ENCODE peak calls at places on chromosomes 1 and 21, in four cellular contexts. R, D, Q and K are unnamed samples.

GRCh38 chr1:62728963-62729362 is 40.8 kb upstream of the DOCK7 start:
- DNase-seq in R (no peak), D (no peak), Q (peak; percentile 74), K (no peak)

GRCh38 chr1:167720965-167721616 is 691 bp upstream of the MPZL1 start:
- DNase-seq in R (peak; percentile 42), D (no peak), Q (peak; percentile 49), K (no peak)

GRCh38 chr1:4529579-4530445 is 124.6 kb upstream of the AJAP1 start:
- DNase-seq in R (no peak), D (no peak), Q (no peak), K (no peak)

GRCh38 chr1:99004270-99005141 is at the start of gene PLPPR5:
- DNase-seq in R (peak; percentile 86), D (no peak), Q (no peak), K (peak; percentile 55)

GRCh38 chr1:204102719-204103118 is 29.8 kb downstream of the SOX13 start:
- DNase-seq in R (no peak), D (no peak), Q (peak; percentile 49), K (no peak)

GRCh38 chr1:159823401-159823800 is 3.3 kb upstream of the SLAMF8 start:
- DNase-seq in R (peak; percentile 25), D (no peak), Q (no peak), K (no peak)

GRCh38 chr1:67537647-67538018 is 107.4 kb upstream of the SERBP1 start:
- DNase-seq in R (no peak), D (no peak), Q (no peak), K (no peak)

GRCh38 chr1:230350208-230350921 is 75.8 kb downstream of the PGBD5 start:
- DNase-seq in R (no peak), D (no peak), Q (no peak), K (no peak)

GRCh38 chr1:235367000-235367908 is at the start of gene TBCE:
- DNase-seq in R (peak; percentile 95), D (peak; percentile 98), Q (peak; percentile 96), K (peak; percentile 99)

GRCh38 chr1:62407398-62408009 is 29.3 kb upstream of the USP1 start:
- DNase-seq in R (peak; percentile 65), D (peak; percentile 60), Q (peak; percentile 53), K (peak; percentile 73)

GRCh38 chr21:29237110-29238051 is 61.3 kb upstream of the BACH1 start:
- DNase-seq in R (no peak), D (no peak), Q (no peak), K (no peak)

DNA sequence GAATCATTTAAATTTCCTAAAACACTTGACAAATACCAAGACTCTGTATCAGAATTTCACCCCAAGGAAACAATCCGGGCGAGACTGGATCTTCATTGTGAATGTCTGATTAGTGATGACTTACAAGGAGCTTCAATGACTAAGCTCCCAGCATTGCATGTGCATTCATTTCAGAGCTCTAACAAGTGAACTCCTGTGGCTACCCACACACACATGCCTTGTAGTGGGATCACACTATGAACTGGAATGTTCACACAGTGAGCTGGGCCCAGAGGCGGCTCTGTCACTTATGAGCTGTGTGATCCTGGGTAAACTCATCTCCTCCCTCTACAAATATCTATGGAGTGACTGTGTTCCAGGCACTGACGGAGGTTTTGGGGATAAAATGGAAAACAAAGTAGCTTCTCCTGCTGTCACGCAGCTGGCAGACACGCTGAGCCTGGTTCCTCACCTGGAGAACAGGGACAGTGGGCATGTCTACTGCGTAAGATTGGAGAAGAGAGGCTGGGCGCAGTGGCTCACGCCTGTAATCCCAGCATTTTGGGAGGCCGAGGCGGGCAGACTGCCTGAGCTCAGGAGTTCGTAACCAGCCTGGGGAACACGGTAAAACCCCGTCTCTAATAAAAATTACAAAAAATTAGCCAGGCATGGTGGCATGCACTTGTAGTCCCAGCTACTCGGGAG is 56.9 kb downstream of the CLSTN1 start:
- DNase-seq in R (no peak), D (no peak), Q (no peak), K (no peak)
- TF ChIP-seq FOXM1 in R (no peak), D (no peak), Q (no peak), K (no peak)

GRCh38 chr1:156523801-156524480 is 23.4 kb upstream of the MEF2D start:
- DNase-seq in R (no peak), D (no peak), Q (no peak), K (no peak)

GRCh38 chr1:156525856-156526479 is 25.4 kb upstream of the MEF2D start:
- DNase-seq in R (no peak), D (no peak), Q (no peak), K (no peak)

GRCh38 chr1:156522443-156522970 is 21.9 kb upstream of the MEF2D start:
- DNase-seq in R (peak; percentile 36), D (no peak), Q (no peak), K (no peak)

GRCh38 chr1:156524985-156525590 is 24.5 kb upstream of the MEF2D start:
- DNase-seq in R (no peak), D (no peak), Q (no peak), K (no peak)

GRCh38 chr1:156524481-156524869 is 23.9 kb upstream of the MEF2D start:
- DNase-seq in R (no peak), D (peak; percentile 34), Q (no peak), K (no peak)
- TF ChIP-seq FOXM1 in R (no peak), D (no peak), Q (no peak), K (no peak)

DNA sequence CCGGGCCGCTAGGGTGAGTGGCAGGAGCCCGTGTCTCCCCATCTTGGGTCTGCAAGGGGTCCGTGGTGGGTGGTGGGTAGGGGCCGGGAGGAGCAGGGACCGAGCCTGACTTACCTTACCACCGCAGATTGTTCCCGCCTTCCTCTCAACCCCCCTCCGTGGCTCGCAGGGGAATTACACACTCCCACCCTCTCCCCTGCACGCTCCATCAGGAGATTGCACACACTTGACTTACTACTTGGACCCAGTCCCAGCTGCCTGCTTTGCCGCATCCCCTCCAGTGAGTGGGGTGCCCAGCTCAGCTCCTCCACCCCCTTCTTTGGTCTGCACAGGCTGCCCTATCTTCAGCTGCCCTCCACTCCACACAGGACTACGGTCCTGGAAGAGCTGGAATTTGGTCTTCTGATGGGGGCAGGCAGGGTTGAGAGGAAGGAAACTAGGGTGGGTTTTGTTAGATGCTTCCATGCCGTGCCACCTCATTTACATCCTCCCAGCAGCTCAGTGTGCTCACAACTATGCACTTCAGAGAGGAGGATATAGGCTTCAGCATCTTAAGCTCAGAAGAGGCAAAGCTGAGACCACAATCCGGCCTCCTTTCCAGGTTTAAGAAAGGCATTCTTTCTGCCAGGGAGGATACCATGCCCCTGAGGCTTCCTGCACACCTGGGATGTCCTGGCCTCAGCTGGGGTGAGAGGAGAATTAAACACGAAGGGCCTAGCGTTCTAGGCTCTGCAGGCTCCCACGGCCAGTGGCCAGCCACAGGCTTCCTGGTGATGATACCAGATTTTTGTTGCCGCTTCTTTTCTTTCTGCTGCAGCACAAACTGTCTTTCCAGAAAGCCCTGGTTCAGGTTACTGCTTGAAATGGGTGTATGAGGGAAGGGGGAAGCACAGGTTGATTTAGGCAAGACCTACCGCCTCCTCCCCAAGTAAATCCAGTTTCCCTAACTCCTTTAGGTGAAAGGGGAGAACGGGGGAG is 2.3 kb downstream of the KCNC4 start:
- DNase-seq in R (no peak), D (no peak), Q (no peak), K (no peak)
- TF ChIP-seq FOXM1 in R (no peak), D (no peak), Q (no peak), K (no peak)

GRCh38 chr1:39899611-39900538 is 1.8 kb downstream of the MYCL start:
- DNase-seq in R (no peak), D (no peak), Q (no peak), K (no peak)

GRCh38 chr1:39905142-39905541 is 3.4 kb upstream of the MYCL start:
- DNase-seq in R (no peak), D (no peak), Q (no peak), K (no peak)

GRCh38 chr1:39900662-39901485 is 843 bp downstream of the MYCL start:
- DNase-seq in R (peak; percentile 70), D (peak; percentile 55), Q (no peak), K (no peak)

GRCh38 chr1:39901486-39902120 is at the start of gene MYCL:
- DNase-seq in R (peak; percentile 93), D (peak; percentile 93), Q (peak; percentile 64), K (peak; percentile 86)

GRCh38 chr1:39902121-39902807 is 547 bp upstream of the MYCL start:
- DNase-seq in R (peak; percentile 85), D (peak; percentile 91), Q (peak; percentile 24), K (peak; percentile 56)
- TF ChIP-seq FOXM1 in R (no peak), D (peak; percentile 26), Q (no peak), K (no peak)

DNA sequence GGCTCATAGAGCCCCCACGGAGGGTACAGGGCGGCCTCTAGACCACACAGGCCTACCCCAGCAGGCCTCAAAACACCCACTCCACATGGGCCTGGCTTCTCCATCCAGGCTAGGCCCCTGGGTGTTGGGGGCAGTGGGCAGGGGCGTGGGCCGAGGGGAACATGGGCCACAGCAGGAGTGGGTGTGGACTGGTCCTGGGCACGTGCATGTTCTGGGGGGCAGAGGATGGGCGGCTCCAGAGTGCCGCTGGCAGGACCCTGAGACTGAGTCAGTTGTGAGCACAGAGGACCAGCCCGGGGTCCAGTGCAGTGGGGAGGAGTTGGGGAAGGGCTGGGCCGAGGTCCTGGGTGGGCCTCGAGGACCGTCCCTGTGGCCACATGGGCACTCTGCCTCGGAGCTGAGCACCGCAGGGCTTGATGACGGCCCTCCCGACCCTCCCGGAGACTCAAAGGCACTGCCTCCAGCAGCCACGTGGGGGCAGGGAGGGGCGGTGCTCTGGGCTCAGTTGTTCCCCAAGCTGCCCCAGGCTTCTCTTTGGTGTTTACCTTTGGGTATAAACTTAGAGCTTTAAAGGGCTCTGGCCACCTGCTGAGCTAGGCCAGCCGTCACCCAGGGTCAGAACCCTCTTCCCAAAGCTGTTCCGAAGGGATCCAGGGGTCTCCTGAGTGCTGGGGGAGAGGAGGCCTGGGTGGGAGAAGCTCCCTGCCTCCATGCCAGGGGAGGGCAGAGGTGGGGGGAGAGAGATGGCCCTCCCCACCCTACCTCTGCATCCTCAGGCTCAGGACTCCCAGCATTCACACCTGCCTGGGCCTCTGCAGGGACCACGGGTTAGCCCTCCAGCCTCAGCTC is 79.9 kb downstream of the MORN1 start:
- DNase-seq in R (no peak), D (peak; percentile 78), Q (peak; percentile 73), K (peak; percentile 77)
- TF ChIP-seq FOXM1 in R (no peak), D (no peak), Q (no peak), K (no peak)

GRCh38 chr1:107954719-107955415 is 10.1 kb downstream of the VAV3 start:
- DNase-seq in R (no peak), D (no peak), Q (no peak), K (no peak)
- TF ChIP-seq FOXM1 in R (no peak), D (no peak), Q (no peak), K (no peak)

GRCh38 chr21:41630249-41630648 is 122.3 kb upstream of the TMPRSS2 start:
- DNase-seq in R (no peak), D (no peak), Q (no peak), K (no peak)
- TF ChIP-seq FOXM1 in R (no peak), D (no peak), Q (no peak), K (no peak)

GRCh38 chr1:56958526-56958925 is 7.3 kb downstream of the C8B start:
- DNase-seq in R (peak; percentile 63), D (no peak), Q (no peak), K (no peak)
- TF ChIP-seq FOXM1 in R (no peak), D (no peak), Q (no peak), K (no peak)